ENCODE peak calls at places on chromosomes 2 and 18, in four cellular contexts. W, Y, J and F are unnamed samples.

GRCh38 chr18:10207682-10208081 is 246.8 kb upstream of the APCDD1 start:
- DNase-seq in W (no peak), Y (no peak), J (no peak), F (no peak)

GRCh38 chr18:54608008-54608642 is 17.1 kb downstream of the DYNAP start:
- DNase-seq in W (peak; percentile 28), Y (peak; percentile 51), J (no peak), F (no peak)

GRCh38 chr18:35376393-35376741 is 770 bp downstream of the ZNF396 start:
- DNase-seq in W (no peak), Y (no peak), J (no peak), F (no peak)

GRCh38 chr2:61193670-61194561 is 31.9 kb downstream of the C2orf74 start:
- DNase-seq in W (no peak), Y (no peak), J (no peak), F (no peak)

GRCh38 chr2:235911633-235912032 is 256.6 kb downstream of the GBX2 start:
- DNase-seq in W (no peak), Y (no peak), J (no peak), F (no peak)

GRCh38 chr2:158932246-158932645 is 36.2 kb upstream of the TANC1 start:
- DNase-seq in W (no peak), Y (peak; percentile 70), J (no peak), F (no peak)

GRCh38 chr2:203584784-203585183 is 49.7 kb upstream of the RAPH1 start:
- DNase-seq in W (no peak), Y (no peak), J (no peak), F (no peak)

GRCh38 chr2:26628561-26629345 is 12.4 kb downstream of the CIB4 start:
- DNase-seq in W (no peak), Y (no peak), J (no peak), F (no peak)

GRCh38 chr2:241535871-241536639 is 22.5 kb upstream of the BOK start:
- DNase-seq in W (no peak), Y (no peak), J (no peak), F (no peak)

GRCh38 chr2:223884399-223884798 is 47.0 kb upstream of the AP1S3 start:
- DNase-seq in W (peak; percentile 72), Y (peak; percentile 56), J (no peak), F (no peak)

GRCh38 chr2:230932556-230933511 is 7.8 kb upstream of the GPR55 start:
- DNase-seq in W (peak; percentile 5), Y (no peak), J (no peak), F (no peak)

GRCh38 chr2:229731916-229732315 is 17.6 kb upstream of the DNER start:
- DNase-seq in W (peak; percentile 71), Y (peak; percentile 27), J (no peak), F (no peak)

GRCh38 chr2:138321458-138321857 is 180.1 kb upstream of the SPOPL start:
- DNase-seq in W (no peak), Y (no peak), J (no peak), F (no peak)